ENCODE peak calls at places on chromosome 16, in four cellular contexts. One of them, this sample, is unnamed.

GRCh38 chr16:76943936-76944335 is 247.1 kb upstream of the MON1B start:
- DNase-seq in stimulated activated CD8-positive, alpha-beta memory T cell treated with anti-CD3 and anti-CD28 coated beads, Interleukin-2, amount 100 ng/mL, for 48 hours: no peak
- DNase-seq in iPS-NIHi11: no peak
- DNase-seq in NCI-H345: no peak
- DNase-seq in this sample: no peak

GRCh38 chr16:75011634-75012307 is 12.9 kb downstream of the ZNRF1 start:
- DNase-seq in stimulated activated CD8-positive, alpha-beta memory T cell treated with anti-CD3 and anti-CD28 coated beads, Interleukin-2, amount 100 ng/mL, for 48 hours: no peak
- DNase-seq in iPS-NIHi11: no peak
- DNase-seq in NCI-H345: no peak
- DNase-seq in this sample: peak; percentile 21

GRCh38 chr16:85528528-85529387 is 84.4 kb upstream of the GSE1 start:
- DNase-seq in stimulated activated CD8-positive, alpha-beta memory T cell treated with anti-CD3 and anti-CD28 coated beads, Interleukin-2, amount 100 ng/mL, for 48 hours: no peak
- DNase-seq in iPS-NIHi11: no peak
- DNase-seq in NCI-H345: no peak
- DNase-seq in this sample: no peak

GRCh38 chr16:57165923-57166322 is 19.9 kb downstream of the PSME3IP1 start:
- DNase-seq in stimulated activated CD8-positive, alpha-beta memory T cell treated with anti-CD3 and anti-CD28 coated beads, Interleukin-2, amount 100 ng/mL, for 48 hours: no peak
- DNase-seq in iPS-NIHi11: no peak
- DNase-seq in NCI-H345: peak; percentile 17
- DNase-seq in this sample: no peak

GRCh38 chr16:4384497-4384896 is 12.8 kb downstream of the VASN start:
- DNase-seq in stimulated activated CD8-positive, alpha-beta memory T cell treated with anti-CD3 and anti-CD28 coated beads, Interleukin-2, amount 100 ng/mL, for 48 hours: no peak
- DNase-seq in iPS-NIHi11: no peak
- DNase-seq in NCI-H345: no peak
- DNase-seq in this sample: no peak

GRCh38 chr16:200388-200787 is 20.1 kb downstream of the HBQ1 start:
- DNase-seq in stimulated activated CD8-positive, alpha-beta memory T cell treated with anti-CD3 and anti-CD28 coated beads, Interleukin-2, amount 100 ng/mL, for 48 hours: no peak
- DNase-seq in iPS-NIHi11: no peak
- DNase-seq in NCI-H345: no peak
- DNase-seq in this sample: no peak

GRCh38 chr16:12794486-12795399 is 8.9 kb downstream of the CPPED1 start:
- DNase-seq in stimulated activated CD8-positive, alpha-beta memory T cell treated with anti-CD3 and anti-CD28 coated beads, Interleukin-2, amount 100 ng/mL, for 48 hours: no peak
- DNase-seq in iPS-NIHi11: no peak
- DNase-seq in NCI-H345: no peak
- DNase-seq in this sample: no peak

GRCh38 chr16:55503726-55504553 is 4.9 kb upstream of the LPCAT2 start:
- DNase-seq in stimulated activated CD8-positive, alpha-beta memory T cell treated with anti-CD3 and anti-CD28 coated beads, Interleukin-2, amount 100 ng/mL, for 48 hours: no peak
- DNase-seq in iPS-NIHi11: no peak
- DNase-seq in NCI-H345: no peak
- DNase-seq in this sample: no peak

GRCh38 chr16:66911112-66911511 is 7.6 kb downstream of the CDH16 start:
- DNase-seq in stimulated activated CD8-positive, alpha-beta memory T cell treated with anti-CD3 and anti-CD28 coated beads, Interleukin-2, amount 100 ng/mL, for 48 hours: no peak
- DNase-seq in iPS-NIHi11: no peak
- DNase-seq in NCI-H345: no peak
- DNase-seq in this sample: no peak

GRCh38 chr16:588639-588888 is 1.3 kb upstream of the RAB40C start:
- DNase-seq in stimulated activated CD8-positive, alpha-beta memory T cell treated with anti-CD3 and anti-CD28 coated beads, Interleukin-2, amount 100 ng/mL, for 48 hours: peak; percentile 46
- DNase-seq in iPS-NIHi11: no peak
- DNase-seq in NCI-H345: peak; percentile 32
- DNase-seq in this sample: no peak

This sample was measured in CD4-positive, alpha-beta memory T cell.